ENCODE peak calls at places on chromosomes 7 and 10, in ten cellular contexts. One of them, this sample, is unnamed.

GRCh38 chr10:2984682-2985081 is 82.7 kb upstream of the PFKP start:
- DNase-seq in ascending aorta: no peak
- DNase-seq in activated effector memory CD4-positive, alpha-beta T cell treated with Interleukin-2 at 50 U/mL for 16 hours: no peak
- DNase-seq in sciatic nerve: no peak
- DNase-seq in GM04504: no peak
- DNase-seq in NCI-H187 treated with DMSO at 0.1 percent for 48 hours: no peak
- DNase-seq in amniotic stem cell: no peak
- DNase-seq in stimulated activated CD4-positive, alpha-beta T cell treated with anti-CD3 and anti-CD28 coated beads, Interleukin-15, amount 100 ng/mL, for 1 hour: no peak
- DNase-seq in kidney glomerular epithelial cell: no peak
- DNase-seq in stimulated activated CD8-positive, alpha-beta memory T cell treated with anti-CD3 and anti-CD28 coated beads, Interleukin-2, amount 100 ng/mL, for 48 hours: no peak
- DNase-seq in this sample: no peak

GRCh38 chr7:26439502-26440252 is 148.0 kb downstream of the SNX10 start:
- DNase-seq in ascending aorta: no peak
- DNase-seq in activated effector memory CD4-positive, alpha-beta T cell treated with Interleukin-2 at 50 U/mL for 16 hours: no peak
- DNase-seq in sciatic nerve: no peak
- DNase-seq in GM04504: no peak
- DNase-seq in NCI-H187 treated with DMSO at 0.1 percent for 48 hours: no peak
- DNase-seq in amniotic stem cell: no peak
- DNase-seq in stimulated activated CD4-positive, alpha-beta T cell treated with anti-CD3 and anti-CD28 coated beads, Interleukin-15, amount 100 ng/mL, for 1 hour: no peak
- DNase-seq in kidney glomerular epithelial cell: no peak
- DNase-seq in stimulated activated CD8-positive, alpha-beta memory T cell treated with anti-CD3 and anti-CD28 coated beads, Interleukin-2, amount 100 ng/mL, for 48 hours: no peak
- DNase-seq in this sample: peak; percentile 32

GRCh38 chr10:130179640-130180039 is 43.4 kb downstream of the GLRX3 start:
- DNase-seq in ascending aorta: no peak
- DNase-seq in activated effector memory CD4-positive, alpha-beta T cell treated with Interleukin-2 at 50 U/mL for 16 hours: no peak
- DNase-seq in sciatic nerve: no peak
- DNase-seq in GM04504: peak; percentile 28
- DNase-seq in NCI-H187 treated with DMSO at 0.1 percent for 48 hours: no peak
- DNase-seq in amniotic stem cell: peak; percentile 51
- DNase-seq in stimulated activated CD4-positive, alpha-beta T cell treated with anti-CD3 and anti-CD28 coated beads, Interleukin-15, amount 100 ng/mL, for 1 hour: no peak
- DNase-seq in kidney glomerular epithelial cell: peak; percentile 44
- DNase-seq in stimulated activated CD8-positive, alpha-beta memory T cell treated with anti-CD3 and anti-CD28 coated beads, Interleukin-2, amount 100 ng/mL, for 48 hours: no peak
- DNase-seq in this sample: no peak

GRCh38 chr10:63666836-63667383 is 145.7 kb downstream of the REEP3 start:
- DNase-seq in ascending aorta: no peak
- DNase-seq in activated effector memory CD4-positive, alpha-beta T cell treated with Interleukin-2 at 50 U/mL for 16 hours: no peak
- DNase-seq in sciatic nerve: no peak
- DNase-seq in GM04504: peak; percentile 84
- DNase-seq in NCI-H187 treated with DMSO at 0.1 percent for 48 hours: no peak
- DNase-seq in amniotic stem cell: peak; percentile 20
- DNase-seq in stimulated activated CD4-positive, alpha-beta T cell treated with anti-CD3 and anti-CD28 coated beads, Interleukin-15, amount 100 ng/mL, for 1 hour: no peak
- DNase-seq in kidney glomerular epithelial cell: no peak
- DNase-seq in stimulated activated CD8-positive, alpha-beta memory T cell treated with anti-CD3 and anti-CD28 coated beads, Interleukin-2, amount 100 ng/mL, for 48 hours: no peak
- DNase-seq in this sample: no peak

GRCh38 chr7:155953781-155954549 is 141.7 kb upstream of the SHH start:
- DNase-seq in ascending aorta: peak; percentile 39
- DNase-seq in activated effector memory CD4-positive, alpha-beta T cell treated with Interleukin-2 at 50 U/mL for 16 hours: no peak
- DNase-seq in sciatic nerve: no peak
- DNase-seq in GM04504: no peak
- DNase-seq in NCI-H187 treated with DMSO at 0.1 percent for 48 hours: no peak
- DNase-seq in amniotic stem cell: no peak
- DNase-seq in stimulated activated CD4-positive, alpha-beta T cell treated with anti-CD3 and anti-CD28 coated beads, Interleukin-15, amount 100 ng/mL, for 1 hour: no peak
- DNase-seq in kidney glomerular epithelial cell: no peak
- DNase-seq in stimulated activated CD8-positive, alpha-beta memory T cell treated with anti-CD3 and anti-CD28 coated beads, Interleukin-2, amount 100 ng/mL, for 48 hours: no peak
- DNase-seq in this sample: no peak

GRCh38 chr10:22321156-22321711 is 335 bp downstream of the BMI1 start:
- DNase-seq in ascending aorta: peak; percentile 79
- DNase-seq in activated effector memory CD4-positive, alpha-beta T cell treated with Interleukin-2 at 50 U/mL for 16 hours: peak; percentile 56
- DNase-seq in sciatic nerve: peak; percentile 83
- DNase-seq in GM04504: no peak
- DNase-seq in NCI-H187 treated with DMSO at 0.1 percent for 48 hours: no peak
- DNase-seq in amniotic stem cell: peak; percentile 12
- DNase-seq in stimulated activated CD4-positive, alpha-beta T cell treated with anti-CD3 and anti-CD28 coated beads, Interleukin-15, amount 100 ng/mL, for 1 hour: no peak
- DNase-seq in kidney glomerular epithelial cell: peak; percentile 47
- DNase-seq in stimulated activated CD8-positive, alpha-beta memory T cell treated with anti-CD3 and anti-CD28 coated beads, Interleukin-2, amount 100 ng/mL, for 48 hours: no peak
- DNase-seq in this sample: peak; percentile 66

GRCh38 chr7:106867641-106868351 is 2.7 kb downstream of the PIK3CG start:
- DNase-seq in ascending aorta: no peak
- DNase-seq in activated effector memory CD4-positive, alpha-beta T cell treated with Interleukin-2 at 50 U/mL for 16 hours: no peak
- DNase-seq in sciatic nerve: no peak
- DNase-seq in GM04504: no peak
- DNase-seq in NCI-H187 treated with DMSO at 0.1 percent for 48 hours: no peak
- DNase-seq in amniotic stem cell: no peak
- DNase-seq in stimulated activated CD4-positive, alpha-beta T cell treated with anti-CD3 and anti-CD28 coated beads, Interleukin-15, amount 100 ng/mL, for 1 hour: no peak
- DNase-seq in kidney glomerular epithelial cell: no peak
- DNase-seq in stimulated activated CD8-positive, alpha-beta memory T cell treated with anti-CD3 and anti-CD28 coated beads, Interleukin-2, amount 100 ng/mL, for 48 hours: no peak
- DNase-seq in this sample: no peak

GRCh38 chr10:103911021-103911459 is 6.9 kb downstream of the STN1 start:
- DNase-seq in ascending aorta: no peak
- DNase-seq in activated effector memory CD4-positive, alpha-beta T cell treated with Interleukin-2 at 50 U/mL for 16 hours: peak; percentile 51
- DNase-seq in sciatic nerve: no peak
- DNase-seq in GM04504: no peak
- DNase-seq in NCI-H187 treated with DMSO at 0.1 percent for 48 hours: no peak
- DNase-seq in amniotic stem cell: no peak
- DNase-seq in stimulated activated CD4-positive, alpha-beta T cell treated with anti-CD3 and anti-CD28 coated beads, Interleukin-15, amount 100 ng/mL, for 1 hour: peak; percentile 17
- DNase-seq in kidney glomerular epithelial cell: no peak
- DNase-seq in stimulated activated CD8-positive, alpha-beta memory T cell treated with anti-CD3 and anti-CD28 coated beads, Interleukin-2, amount 100 ng/mL, for 48 hours: no peak
- DNase-seq in this sample: no peak

GRCh38 chr10:10797467-10797866 is 220.2 kb upstream of the CELF2 start:
- DNase-seq in ascending aorta: no peak
- DNase-seq in activated effector memory CD4-positive, alpha-beta T cell treated with Interleukin-2 at 50 U/mL for 16 hours: no peak
- DNase-seq in sciatic nerve: no peak
- DNase-seq in GM04504: no peak
- DNase-seq in NCI-H187 treated with DMSO at 0.1 percent for 48 hours: no peak
- DNase-seq in amniotic stem cell: no peak
- DNase-seq in stimulated activated CD4-positive, alpha-beta T cell treated with anti-CD3 and anti-CD28 coated beads, Interleukin-15, amount 100 ng/mL, for 1 hour: no peak
- DNase-seq in kidney glomerular epithelial cell: peak; percentile 60
- DNase-seq in stimulated activated CD8-positive, alpha-beta memory T cell treated with anti-CD3 and anti-CD28 coated beads, Interleukin-2, amount 100 ng/mL, for 48 hours: no peak
- DNase-seq in this sample: no peak

GRCh38 chr7:30240401-30240800 is 44.0 kb upstream of the ZNRF2 start:
- DNase-seq in ascending aorta: no peak
- DNase-seq in activated effector memory CD4-positive, alpha-beta T cell treated with Interleukin-2 at 50 U/mL for 16 hours: no peak
- DNase-seq in sciatic nerve: no peak
- DNase-seq in GM04504: no peak
- DNase-seq in NCI-H187 treated with DMSO at 0.1 percent for 48 hours: no peak
- DNase-seq in amniotic stem cell: no peak
- DNase-seq in stimulated activated CD4-positive, alpha-beta T cell treated with anti-CD3 and anti-CD28 coated beads, Interleukin-15, amount 100 ng/mL, for 1 hour: no peak
- DNase-seq in kidney glomerular epithelial cell: peak; percentile 55
- DNase-seq in stimulated activated CD8-positive, alpha-beta memory T cell treated with anti-CD3 and anti-CD28 coated beads, Interleukin-2, amount 100 ng/mL, for 48 hours: no peak
- DNase-seq in this sample: no peak

GRCh38 chr7:99918959-99919813 is at the start of gene TRIM4:
- DNase-seq in ascending aorta: peak; percentile 96
- DNase-seq in activated effector memory CD4-positive, alpha-beta T cell treated with Interleukin-2 at 50 U/mL for 16 hours: peak; percentile 86
- DNase-seq in sciatic nerve: peak; percentile 93
- DNase-seq in GM04504: peak; percentile 83
- DNase-seq in NCI-H187 treated with DMSO at 0.1 percent for 48 hours: no peak
- DNase-seq in amniotic stem cell: peak; percentile 76
- DNase-seq in stimulated activated CD4-positive, alpha-beta T cell treated with anti-CD3 and anti-CD28 coated beads, Interleukin-15, amount 100 ng/mL, for 1 hour: peak; percentile 79
- DNase-seq in kidney glomerular epithelial cell: peak; percentile 66
- DNase-seq in stimulated activated CD8-positive, alpha-beta memory T cell treated with anti-CD3 and anti-CD28 coated beads, Interleukin-2, amount 100 ng/mL, for 48 hours: peak; percentile 87
- DNase-seq in this sample: peak; percentile 36

GRCh38 chr7:27164381-27165088 is 802 bp downstream of the HOXA9 start:
- DNase-seq in ascending aorta: no peak
- DNase-seq in activated effector memory CD4-positive, alpha-beta T cell treated with Interleukin-2 at 50 U/mL for 16 hours: no peak
- DNase-seq in sciatic nerve: peak; percentile 73
- DNase-seq in GM04504: peak; percentile 20
- DNase-seq in NCI-H187 treated with DMSO at 0.1 percent for 48 hours: no peak
- DNase-seq in amniotic stem cell: no peak
- DNase-seq in stimulated activated CD4-positive, alpha-beta T cell treated with anti-CD3 and anti-CD28 coated beads, Interleukin-15, amount 100 ng/mL, for 1 hour: no peak
- DNase-seq in kidney glomerular epithelial cell: no peak
- DNase-seq in stimulated activated CD8-positive, alpha-beta memory T cell treated with anti-CD3 and anti-CD28 coated beads, Interleukin-2, amount 100 ng/mL, for 48 hours: no peak
- DNase-seq in this sample: no peak

GRCh38 chr10:60883187-60883586 is 60.8 kb downstream of the RHOBTB1 start:
- DNase-seq in ascending aorta: no peak
- DNase-seq in activated effector memory CD4-positive, alpha-beta T cell treated with Interleukin-2 at 50 U/mL for 16 hours: no peak
- DNase-seq in sciatic nerve: no peak
- DNase-seq in GM04504: no peak
- DNase-seq in NCI-H187 treated with DMSO at 0.1 percent for 48 hours: no peak
- DNase-seq in amniotic stem cell: no peak
- DNase-seq in stimulated activated CD4-positive, alpha-beta T cell treated with anti-CD3 and anti-CD28 coated beads, Interleukin-15, amount 100 ng/mL, for 1 hour: no peak
- DNase-seq in kidney glomerular epithelial cell: no peak
- DNase-seq in stimulated activated CD8-positive, alpha-beta memory T cell treated with anti-CD3 and anti-CD28 coated beads, Interleukin-2, amount 100 ng/mL, for 48 hours: no peak
- DNase-seq in this sample: no peak

GRCh38 chr7:129144834-129145668 is 544 bp downstream of the TSPAN33 start:
- DNase-seq in ascending aorta: no peak
- DNase-seq in activated effector memory CD4-positive, alpha-beta T cell treated with Interleukin-2 at 50 U/mL for 16 hours: no peak
- DNase-seq in sciatic nerve: no peak
- DNase-seq in GM04504: no peak
- DNase-seq in NCI-H187 treated with DMSO at 0.1 percent for 48 hours: no peak
- DNase-seq in amniotic stem cell: no peak
- DNase-seq in stimulated activated CD4-positive, alpha-beta T cell treated with anti-CD3 and anti-CD28 coated beads, Interleukin-15, amount 100 ng/mL, for 1 hour: no peak
- DNase-seq in kidney glomerular epithelial cell: no peak
- DNase-seq in stimulated activated CD8-positive, alpha-beta memory T cell treated with anti-CD3 and anti-CD28 coated beads, Interleukin-2, amount 100 ng/mL, for 48 hours: no peak
- DNase-seq in this sample: no peak

GRCh38 chr7:55309040-55309991 is 55.8 kb upstream of the LANCL2 start:
- DNase-seq in ascending aorta: no peak
- DNase-seq in activated effector memory CD4-positive, alpha-beta T cell treated with Interleukin-2 at 50 U/mL for 16 hours: peak; percentile 32
- DNase-seq in sciatic nerve: no peak
- DNase-seq in GM04504: no peak
- DNase-seq in NCI-H187 treated with DMSO at 0.1 percent for 48 hours: no peak
- DNase-seq in amniotic stem cell: no peak
- DNase-seq in stimulated activated CD4-positive, alpha-beta T cell treated with anti-CD3 and anti-CD28 coated beads, Interleukin-15, amount 100 ng/mL, for 1 hour: no peak
- DNase-seq in kidney glomerular epithelial cell: no peak
- DNase-seq in stimulated activated CD8-positive, alpha-beta memory T cell treated with anti-CD3 and anti-CD28 coated beads, Interleukin-2, amount 100 ng/mL, for 48 hours: peak; percentile 70
- DNase-seq in this sample: no peak

GRCh38 chr10:3192856-3193635 is 20.5 kb upstream of the PITRM1 start:
- DNase-seq in ascending aorta: peak; percentile 76
- DNase-seq in activated effector memory CD4-positive, alpha-beta T cell treated with Interleukin-2 at 50 U/mL for 16 hours: peak; percentile 25
- DNase-seq in sciatic nerve: no peak
- DNase-seq in GM04504: peak; percentile 28
- DNase-seq in NCI-H187 treated with DMSO at 0.1 percent for 48 hours: no peak
- DNase-seq in amniotic stem cell: peak; percentile 41
- DNase-seq in stimulated activated CD4-positive, alpha-beta T cell treated with anti-CD3 and anti-CD28 coated beads, Interleukin-15, amount 100 ng/mL, for 1 hour: peak; percentile 15
- DNase-seq in kidney glomerular epithelial cell: peak; percentile 43
- DNase-seq in stimulated activated CD8-positive, alpha-beta memory T cell treated with anti-CD3 and anti-CD28 coated beads, Interleukin-2, amount 100 ng/mL, for 48 hours: peak; percentile 36
- DNase-seq in this sample: peak; percentile 31

GRCh38 chr7:128737867-128738390 is 1.2 kb upstream of the CALU start:
- DNase-seq in ascending aorta: no peak
- DNase-seq in activated effector memory CD4-positive, alpha-beta T cell treated with Interleukin-2 at 50 U/mL for 16 hours: no peak
- DNase-seq in sciatic nerve: no peak
- DNase-seq in GM04504: peak; percentile 45
- DNase-seq in NCI-H187 treated with DMSO at 0.1 percent for 48 hours: no peak
- DNase-seq in amniotic stem cell: peak; percentile 46
- DNase-seq in stimulated activated CD4-positive, alpha-beta T cell treated with anti-CD3 and anti-CD28 coated beads, Interleukin-15, amount 100 ng/mL, for 1 hour: no peak
- DNase-seq in kidney glomerular epithelial cell: peak; percentile 58
- DNase-seq in stimulated activated CD8-positive, alpha-beta memory T cell treated with anti-CD3 and anti-CD28 coated beads, Interleukin-2, amount 100 ng/mL, for 48 hours: no peak
- DNase-seq in this sample: no peak

GRCh38 chr7:17640730-17641377 is 299.4 kb downstream of the SNX13 start:
- DNase-seq in ascending aorta: no peak
- DNase-seq in activated effector memory CD4-positive, alpha-beta T cell treated with Interleukin-2 at 50 U/mL for 16 hours: no peak
- DNase-seq in sciatic nerve: no peak
- DNase-seq in GM04504: no peak
- DNase-seq in NCI-H187 treated with DMSO at 0.1 percent for 48 hours: no peak
- DNase-seq in amniotic stem cell: no peak
- DNase-seq in stimulated activated CD4-positive, alpha-beta T cell treated with anti-CD3 and anti-CD28 coated beads, Interleukin-15, amount 100 ng/mL, for 1 hour: no peak
- DNase-seq in kidney glomerular epithelial cell: no peak
- DNase-seq in stimulated activated CD8-positive, alpha-beta memory T cell treated with anti-CD3 and anti-CD28 coated beads, Interleukin-2, amount 100 ng/mL, for 48 hours: no peak
- DNase-seq in this sample: peak; percentile 34

GRCh38 chr7:95102662-95103061 is 195.3 kb downstream of the PPP1R9A start:
- DNase-seq in ascending aorta: no peak
- DNase-seq in activated effector memory CD4-positive, alpha-beta T cell treated with Interleukin-2 at 50 U/mL for 16 hours: no peak
- DNase-seq in sciatic nerve: no peak
- DNase-seq in GM04504: no peak
- DNase-seq in NCI-H187 treated with DMSO at 0.1 percent for 48 hours: no peak
- DNase-seq in amniotic stem cell: no peak
- DNase-seq in stimulated activated CD4-positive, alpha-beta T cell treated with anti-CD3 and anti-CD28 coated beads, Interleukin-15, amount 100 ng/mL, for 1 hour: no peak
- DNase-seq in kidney glomerular epithelial cell: peak; percentile 31
- DNase-seq in stimulated activated CD8-positive, alpha-beta memory T cell treated with anti-CD3 and anti-CD28 coated beads, Interleukin-2, amount 100 ng/mL, for 48 hours: no peak
- DNase-seq in this sample: no peak

GRCh38 chr10:5488272-5489161 is 10.9 kb downstream of the CALML5 start:
- DNase-seq in ascending aorta: no peak
- DNase-seq in activated effector memory CD4-positive, alpha-beta T cell treated with Interleukin-2 at 50 U/mL for 16 hours: no peak
- DNase-seq in sciatic nerve: no peak
- DNase-seq in GM04504: no peak
- DNase-seq in NCI-H187 treated with DMSO at 0.1 percent for 48 hours: peak; percentile 45
- DNase-seq in amniotic stem cell: no peak
- DNase-seq in stimulated activated CD4-positive, alpha-beta T cell treated with anti-CD3 and anti-CD28 coated beads, Interleukin-15, amount 100 ng/mL, for 1 hour: no peak
- DNase-seq in kidney glomerular epithelial cell: no peak
- DNase-seq in stimulated activated CD8-positive, alpha-beta memory T cell treated with anti-CD3 and anti-CD28 coated beads, Interleukin-2, amount 100 ng/mL, for 48 hours: no peak
- DNase-seq in this sample: no peak

GRCh38 chr7:90320801-90321494 is at the start of gene FAM237B:
- DNase-seq in ascending aorta: no peak
- DNase-seq in activated effector memory CD4-positive, alpha-beta T cell treated with Interleukin-2 at 50 U/mL for 16 hours: no peak
- DNase-seq in sciatic nerve: no peak
- DNase-seq in GM04504: no peak
- DNase-seq in NCI-H187 treated with DMSO at 0.1 percent for 48 hours: no peak
- DNase-seq in amniotic stem cell: no peak
- DNase-seq in stimulated activated CD4-positive, alpha-beta T cell treated with anti-CD3 and anti-CD28 coated beads, Interleukin-15, amount 100 ng/mL, for 1 hour: no peak
- DNase-seq in kidney glomerular epithelial cell: no peak
- DNase-seq in stimulated activated CD8-positive, alpha-beta memory T cell treated with anti-CD3 and anti-CD28 coated beads, Interleukin-2, amount 100 ng/mL, for 48 hours: no peak
- DNase-seq in this sample: peak; percentile 11

GRCh38 chr7:5597772-5598171 is 174.1 kb upstream of the TNRC18 start:
- DNase-seq in ascending aorta: no peak
- DNase-seq in activated effector memory CD4-positive, alpha-beta T cell treated with Interleukin-2 at 50 U/mL for 16 hours: no peak
- DNase-seq in sciatic nerve: no peak
- DNase-seq in GM04504: no peak
- DNase-seq in NCI-H187 treated with DMSO at 0.1 percent for 48 hours: no peak
- DNase-seq in amniotic stem cell: peak; percentile 27
- DNase-seq in stimulated activated CD4-positive, alpha-beta T cell treated with anti-CD3 and anti-CD28 coated beads, Interleukin-15, amount 100 ng/mL, for 1 hour: no peak
- DNase-seq in kidney glomerular epithelial cell: no peak
- DNase-seq in stimulated activated CD8-positive, alpha-beta memory T cell treated with anti-CD3 and anti-CD28 coated beads, Interleukin-2, amount 100 ng/mL, for 48 hours: no peak
- DNase-seq in this sample: no peak

GRCh38 chr7:143256932-143257331 is 6.3 kb upstream of the GSTK1 start:
- DNase-seq in ascending aorta: no peak
- DNase-seq in activated effector memory CD4-positive, alpha-beta T cell treated with Interleukin-2 at 50 U/mL for 16 hours: no peak
- DNase-seq in sciatic nerve: no peak
- DNase-seq in GM04504: no peak
- DNase-seq in NCI-H187 treated with DMSO at 0.1 percent for 48 hours: no peak
- DNase-seq in amniotic stem cell: no peak
- DNase-seq in stimulated activated CD4-positive, alpha-beta T cell treated with anti-CD3 and anti-CD28 coated beads, Interleukin-15, amount 100 ng/mL, for 1 hour: no peak
- DNase-seq in kidney glomerular epithelial cell: no peak
- DNase-seq in stimulated activated CD8-positive, alpha-beta memory T cell treated with anti-CD3 and anti-CD28 coated beads, Interleukin-2, amount 100 ng/mL, for 48 hours: no peak
- DNase-seq in this sample: no peak

GRCh38 chr10:45008524-45009161 is 7.9 kb downstream of the ZNF22 start:
- DNase-seq in ascending aorta: no peak
- DNase-seq in activated effector memory CD4-positive, alpha-beta T cell treated with Interleukin-2 at 50 U/mL for 16 hours: no peak
- DNase-seq in sciatic nerve: no peak
- DNase-seq in GM04504: peak; percentile 76
- DNase-seq in NCI-H187 treated with DMSO at 0.1 percent for 48 hours: peak; percentile 75
- DNase-seq in amniotic stem cell: peak; percentile 70
- DNase-seq in stimulated activated CD4-positive, alpha-beta T cell treated with anti-CD3 and anti-CD28 coated beads, Interleukin-15, amount 100 ng/mL, for 1 hour: no peak
- DNase-seq in kidney glomerular epithelial cell: peak; percentile 91
- DNase-seq in stimulated activated CD8-positive, alpha-beta memory T cell treated with anti-CD3 and anti-CD28 coated beads, Interleukin-2, amount 100 ng/mL, for 48 hours: no peak
- DNase-seq in this sample: peak; percentile 22

GRCh38 chr10:12481956-12482355 is 132.6 kb downstream of the CAMK1D start:
- DNase-seq in ascending aorta: no peak
- DNase-seq in activated effector memory CD4-positive, alpha-beta T cell treated with Interleukin-2 at 50 U/mL for 16 hours: no peak
- DNase-seq in sciatic nerve: no peak
- DNase-seq in GM04504: no peak
- DNase-seq in NCI-H187 treated with DMSO at 0.1 percent for 48 hours: peak; percentile 53
- DNase-seq in amniotic stem cell: no peak
- DNase-seq in stimulated activated CD4-positive, alpha-beta T cell treated with anti-CD3 and anti-CD28 coated beads, Interleukin-15, amount 100 ng/mL, for 1 hour: no peak
- DNase-seq in kidney glomerular epithelial cell: no peak
- DNase-seq in stimulated activated CD8-positive, alpha-beta memory T cell treated with anti-CD3 and anti-CD28 coated beads, Interleukin-2, amount 100 ng/mL, for 48 hours: no peak
- DNase-seq in this sample: no peak

GRCh38 chr10:58239561-58240169 is 28.0 kb downstream of the IPMK start:
- DNase-seq in ascending aorta: no peak
- DNase-seq in activated effector memory CD4-positive, alpha-beta T cell treated with Interleukin-2 at 50 U/mL for 16 hours: no peak
- DNase-seq in sciatic nerve: no peak
- DNase-seq in GM04504: no peak
- DNase-seq in NCI-H187 treated with DMSO at 0.1 percent for 48 hours: no peak
- DNase-seq in amniotic stem cell: no peak
- DNase-seq in stimulated activated CD4-positive, alpha-beta T cell treated with anti-CD3 and anti-CD28 coated beads, Interleukin-15, amount 100 ng/mL, for 1 hour: no peak
- DNase-seq in kidney glomerular epithelial cell: peak; percentile 40
- DNase-seq in stimulated activated CD8-positive, alpha-beta memory T cell treated with anti-CD3 and anti-CD28 coated beads, Interleukin-2, amount 100 ng/mL, for 48 hours: no peak
- DNase-seq in this sample: no peak

GRCh38 chr7:150580995-150581394 is 13.8 kb downstream of the GIMAP4 start:
- DNase-seq in ascending aorta: no peak
- DNase-seq in activated effector memory CD4-positive, alpha-beta T cell treated with Interleukin-2 at 50 U/mL for 16 hours: no peak
- DNase-seq in sciatic nerve: no peak
- DNase-seq in GM04504: no peak
- DNase-seq in NCI-H187 treated with DMSO at 0.1 percent for 48 hours: no peak
- DNase-seq in amniotic stem cell: no peak
- DNase-seq in stimulated activated CD4-positive, alpha-beta T cell treated with anti-CD3 and anti-CD28 coated beads, Interleukin-15, amount 100 ng/mL, for 1 hour: no peak
- DNase-seq in kidney glomerular epithelial cell: no peak
- DNase-seq in stimulated activated CD8-positive, alpha-beta memory T cell treated with anti-CD3 and anti-CD28 coated beads, Interleukin-2, amount 100 ng/mL, for 48 hours: no peak
- DNase-seq in this sample: no peak

GRCh38 chr10:93079663-93080349 is 6.1 kb downstream of the CYP26A1 start:
- DNase-seq in ascending aorta: peak; percentile 37
- DNase-seq in activated effector memory CD4-positive, alpha-beta T cell treated with Interleukin-2 at 50 U/mL for 16 hours: no peak
- DNase-seq in sciatic nerve: no peak
- DNase-seq in GM04504: no peak
- DNase-seq in NCI-H187 treated with DMSO at 0.1 percent for 48 hours: no peak
- DNase-seq in amniotic stem cell: no peak
- DNase-seq in stimulated activated CD4-positive, alpha-beta T cell treated with anti-CD3 and anti-CD28 coated beads, Interleukin-15, amount 100 ng/mL, for 1 hour: no peak
- DNase-seq in kidney glomerular epithelial cell: no peak
- DNase-seq in stimulated activated CD8-positive, alpha-beta memory T cell treated with anti-CD3 and anti-CD28 coated beads, Interleukin-2, amount 100 ng/mL, for 48 hours: no peak
- DNase-seq in this sample: no peak